ENCODE peak calls at places on chromosomes 1 and 21, in five cellular contexts. Q, D, M, J and B are unnamed samples.

GRCh38 chr1:154749078-154749760 is 120.9 kb downstream of the KCNN3 start:
- DNase-seq in Q (no peak), D (no peak), M (no peak), J (peak; percentile 82), B (no peak)

GRCh38 chr1:159707473-159707872 is 6.9 kb downstream of the CRP start:
- DNase-seq in Q (no peak), D (no peak), M (no peak), J (no peak), B (no peak)

GRCh38 chr1:212309967-212310366 is 24.8 kb downstream of the PPP2R5A start:
- DNase-seq in Q (no peak), D (no peak), M (no peak), J (peak; percentile 29), B (no peak)

GRCh38 chr1:52032785-52033131 is 852 bp downstream of the KTI12 start:
- DNase-seq in Q (peak; percentile 70), D (no peak), M (no peak), J (peak; percentile 84), B (no peak)

GRCh38 chr1:212285685-212286436 is 651 bp downstream of the PPP2R5A start:
- DNase-seq in Q (peak; percentile 84), D (peak; percentile 58), M (no peak), J (peak; percentile 40), B (no peak)

GRCh38 chr1:177969825-177970371 is at the start of gene SEC16B:
- DNase-seq in Q (no peak), D (no peak), M (no peak), J (no peak), B (no peak)

GRCh38 chr1:29793653-29794348 is 557.5 kb downstream of the PTPRU start:
- DNase-seq in Q (no peak), D (no peak), M (no peak), J (no peak), B (no peak)

GRCh38 chr1:30417701-30418425 is 305.5 kb downstream of the MATN1 start:
- DNase-seq in Q (no peak), D (no peak), M (no peak), J (no peak), B (no peak)

GRCh38 chr1:72693376-72693775 is 411.0 kb upstream of the NEGR1 start:
- DNase-seq in Q (no peak), D (no peak), M (no peak), J (no peak), B (no peak)

GRCh38 chr1:94069649-94070285 is 51.2 kb downstream of the ABCA4 start:
- DNase-seq in Q (no peak), D (no peak), M (no peak), J (no peak), B (no peak)

GRCh38 chr1:19400189-19400588 is 85.2 kb downstream of the CAPZB start:
- DNase-seq in Q (no peak), D (no peak), M (no peak), J (no peak), B (no peak)

GRCh38 chr1:67889940-67890567 is 56.8 kb upstream of the GNG12 start:
- DNase-seq in Q (no peak), D (no peak), M (peak; percentile 66), J (peak; percentile 92), B (peak; percentile 49)

GRCh38 chr1:183632964-183633363 is 2.6 kb downstream of the ARPC5 start:
- DNase-seq in Q (no peak), D (no peak), M (no peak), J (no peak), B (no peak)

GRCh38 chr1:101945884-101946283 is 50.8 kb downstream of the OLFM3 start:
- DNase-seq in Q (no peak), D (no peak), M (no peak), J (no peak), B (no peak)

GRCh38 chr1:207962716-207963428 is 51.9 kb upstream of the CD34 start:
- DNase-seq in Q (no peak), D (no peak), M (no peak), J (peak; percentile 41), B (no peak)

GRCh38 chr1:156705321-156705917 is at the start of gene CRABP2:
- DNase-seq in Q (peak; percentile 77), D (no peak), M (no peak), J (peak; percentile 28), B (no peak)

GRCh38 chr1:31072304-31072746 is 6.8 kb upstream of the PUM1 start:
- DNase-seq in Q (no peak), D (no peak), M (no peak), J (no peak), B (no peak)

GRCh38 chr1:94973271-94973922 is 46.5 kb upstream of the CNN3 start:
- DNase-seq in Q (no peak), D (no peak), M (no peak), J (no peak), B (no peak)

GRCh38 chr21:45320991-45321656 is 33.4 kb upstream of the POFUT2 start:
- DNase-seq in Q (peak; percentile 37), D (no peak), M (no peak), J (no peak), B (no peak)